ENCODE peak calls at places on chromosomes 12 and 14, in eight cellular contexts. P, X, V, K, G, I, D and R are unnamed samples.

GRCh38 chr12:6952860-6953416 is 1.8 kb downstream of the PTPN6 start:
- DNase-seq in P (no peak), X (no peak), V (no peak), K (no peak), G (no peak), I (no peak), D (no peak), R (no peak)

GRCh38 chr14:94174622-94175402 is 690 bp downstream of the PPP4R4 start:
- DNase-seq in P (no peak), X (peak; percentile 19), V (peak; percentile 41), K (no peak), G (no peak), I (no peak), D (no peak), R (no peak)

GRCh38 chr12:55847603-55848329 is 5.0 kb upstream of the MMP19 start:
- DNase-seq in P (no peak), X (peak; percentile 25), V (peak; percentile 99), K (peak; percentile 100), G (no peak), I (no peak), D (no peak), R (no peak)

GRCh38 chr14:74048291-74048690 is 29.1 kb downstream of the BBOF1 start:
- DNase-seq in P (no peak), X (peak; percentile 17), V (no peak), K (no peak), G (no peak), I (peak; percentile 21), D (no peak), R (peak; percentile 7)

GRCh38 chr12:92844147-92844763 is 84.8 kb downstream of the EEA1 start:
- DNase-seq in P (no peak), X (no peak), V (peak; percentile 74), K (peak; percentile 29), G (no peak), I (no peak), D (no peak), R (no peak)

GRCh38 chr12:90292183-90292582 is 583.5 kb upstream of the ATP2B1 start:
- DNase-seq in P (no peak), X (no peak), V (no peak), K (no peak), G (no peak), I (no peak), D (no peak), R (no peak)

GRCh38 chr14:23866269-23866668 is 87.3 kb upstream of the DHRS4 start:
- DNase-seq in P (no peak), X (no peak), V (no peak), K (no peak), G (no peak), I (no peak), D (no peak), R (no peak)

GRCh38 chr12:12770262-12770661 is 15.2 kb upstream of the APOLD1 start:
- DNase-seq in P (no peak), X (no peak), V (no peak), K (no peak), G (no peak), I (no peak), D (no peak), R (no peak)

GRCh38 chr14:22569106-22569748 is 19.8 kb downstream of the DAD1 start:
- DNase-seq in P (no peak), X (no peak), V (no peak), K (no peak), G (no peak), I (no peak), D (no peak), R (no peak)

GRCh38 chr12:4809449-4810218 is 89.4 kb downstream of the GALNT8 start:
- DNase-seq in P (no peak), X (peak; percentile 18), V (peak; percentile 1), K (no peak), G (no peak), I (no peak), D (no peak), R (no peak)

GRCh38 chr12:226401-226800 is 12.4 kb upstream of the SLC6A12 start:
- DNase-seq in P (no peak), X (no peak), V (no peak), K (no peak), G (no peak), I (no peak), D (no peak), R (no peak)

GRCh38 chr12:2498961-2499500 is 295.7 kb upstream of the FKBP4 start:
- DNase-seq in P (no peak), X (no peak), V (no peak), K (no peak), G (peak; percentile 9), I (peak; percentile 1), D (no peak), R (no peak)

GRCh38 chr12:88996389-88996788 is 355.9 kb downstream of the DUSP6 start:
- DNase-seq in P (no peak), X (no peak), V (no peak), K (no peak), G (no peak), I (no peak), D (no peak), R (peak; percentile 11)

GRCh38 chr12:121184425-121184824 is 25.5 kb upstream of the P2RX4 start:
- DNase-seq in P (no peak), X (no peak), V (no peak), K (no peak), G (no peak), I (no peak), D (no peak), R (no peak)

GRCh38 chr12:57124259-57124877 is 3.9 kb upstream of the LRP1 start:
- DNase-seq in P (no peak), X (peak; percentile 78), V (peak; percentile 94), K (peak; percentile 72), G (peak; percentile 62), I (peak; percentile 78), D (peak; percentile 75), R (peak; percentile 78)

GRCh38 chr14:100677152-100677924 is 49.4 kb upstream of the DLK1 start:
- DNase-seq in P (no peak), X (peak; percentile 50), V (peak; percentile 48), K (peak; percentile 35), G (no peak), I (no peak), D (no peak), R (peak; percentile 67)

GRCh38 chr12:115667116-115667515 is 610.4 kb downstream of the MED13L start:
- DNase-seq in P (no peak), X (no peak), V (no peak), K (peak; percentile 50), G (no peak), I (no peak), D (no peak), R (no peak)

GRCh38 chr14:105119410-105120025 is 49.1 kb downstream of the JAG2 start:
- DNase-seq in P (no peak), X (no peak), V (no peak), K (no peak), G (no peak), I (no peak), D (no peak), R (no peak)

GRCh38 chr12:110179291-110179690 is 55.1 kb downstream of the IFT81 start:
- DNase-seq in P (no peak), X (no peak), V (peak; percentile 58), K (peak; percentile 59), G (no peak), I (peak; percentile 40), D (no peak), R (no peak)